ENCODE peak calls at places on chromosomes 13 and 19, in five cellular contexts. F is fibroblast of mammary gland, X is fibroblast of the aortic adventitia, A is foreskin fibroblast, O is heart right ventricle. B is an unnamed sample.

GRCh38 chr13:20401958-20402856 is 123.5 kb downstream of the CRYL1 start:
- DNase-seq in F (peak), X (peak), A (peak), O (no peak), B (peak)

GRCh38 chr13:112522578-112522977 is 65.4 kb downstream of the TUBGCP3 start:
- DNase-seq in F (peak), X (no peak), A (peak), O (no peak), B (no peak)

GRCh38 chr13:25660996-25661395 is 289.2 kb downstream of the ATP8A2 start:
- DNase-seq in F (no peak), X (no peak), A (no peak), O (no peak), B (no peak)

GRCh38 chr19:35872180-35872579 is 3.8 kb downstream of the APLP1 start:
- DNase-seq in F (no peak), X (no peak), A (no peak), O (no peak), B (no peak)

GRCh38 chr13:57633141-57633949 is 1.8 kb downstream of the PCDH17 start:
- DNase-seq in F (no peak), X (no peak), A (peak), O (peak), B (peak)

GRCh38 chr19:7953060-7953459 is 9.6 kb upstream of the TIMM44 start:
- DNase-seq in F (peak), X (peak), A (peak), O (no peak), B (peak)

GRCh38 chr13:33971305-33971819 is 153.4 kb downstream of the RFC3 start:
- DNase-seq in F (no peak), X (peak), A (no peak), O (no peak), B (no peak)

GRCh38 chr19:51799311-51799997 is 4.5 kb downstream of the FPR3 start:
- DNase-seq in F (peak), X (peak), A (peak), O (peak), B (peak)

GRCh38 chr13:27573265-27573664 is 47.1 kb downstream of the LNX2 start:
- DNase-seq in F (peak), X (no peak), A (peak), O (no peak), B (peak)

GRCh38 chr19:6062274-6062673 is 48.0 kb downstream of the RFX2 start:
- DNase-seq in F (peak), X (peak), A (no peak), O (no peak), B (peak)

GRCh38 chr13:32538621-32539246 is at the start of gene N4BP2L2:
- DNase-seq in F (peak), X (peak), A (peak), O (peak), B (peak)

GRCh38 chr13:35140321-35140720 is 198.3 kb downstream of the NBEA start:
- DNase-seq in F (peak), X (no peak), A (peak), O (no peak), B (no peak)

GRCh38 chr19:30923096-30923495 is 426.1 kb downstream of the TSHZ3 start:
- DNase-seq in F (no peak), X (no peak), A (no peak), O (no peak), B (no peak)

GRCh38 chr13:109652536-109652935 is 133.8 kb downstream of the IRS2 start:
- DNase-seq in F (peak), X (no peak), A (no peak), O (no peak), B (peak)

GRCh38 chr13:110308377-110309158 is 1.5 kb downstream of the COL4A2 start:
- DNase-seq in F (peak), X (no peak), A (peak), O (no peak), B (peak)

GRCh38 chr13:110925023-110925608 is 10.2 kb upstream of the ANKRD10 start:
- DNase-seq in F (peak), X (no peak), A (no peak), O (no peak), B (peak)

GRCh38 chr13:25887962-25888655 is 163.7 kb downstream of the SHISA2 start:
- DNase-seq in F (no peak), X (no peak), A (no peak), O (no peak), B (no peak)

GRCh38 chr19:17725422-17726078 is 6.3 kb downstream of the MAP1S start:
- DNase-seq in F (no peak), X (no peak), A (no peak), O (no peak), B (no peak)

GRCh38 chr19:13861392-13861713 is 15.6 kb upstream of the NANOS3 start:
- DNase-seq in F (no peak), X (no peak), A (peak), O (no peak), B (no peak)

GRCh38 chr13:32902898-32903297 is 113.3 kb upstream of the KL start:
- DNase-seq in F (peak), X (peak), A (peak), O (peak), B (peak)

GRCh38 chr13:84430015-84430414 is 547.7 kb upstream of the SLITRK1 start:
- DNase-seq in F (peak), X (peak), A (peak), O (no peak), B (peak)

GRCh38 chr13:101799196-101799595 is 346.7 kb downstream of the ITGBL1 start:
- DNase-seq in F (no peak), X (no peak), A (no peak), O (no peak), B (no peak)

GRCh38 chr19:56066152-56067023 is 54.7 kb downstream of the ZNF787 start:
- DNase-seq in F (peak), X (peak), A (peak), O (peak), B (peak)

GRCh38 chr13:20969182-20969581 is 66.6 kb upstream of the XPO4 start:
- DNase-seq in F (peak), X (peak), A (peak), O (no peak), B (peak)

GRCh38 chr13:43776680-43777079 is 10.1 kb downstream of the ENOX1 start:
- DNase-seq in F (peak), X (no peak), A (no peak), O (no peak), B (peak)

GRCh38 chr19:34985249-34986022 is 14.7 kb upstream of the GRAMD1A start:
- DNase-seq in F (peak), X (peak), A (peak), O (peak), B (peak)

GRCh38 chr13:102591988-102592781 is 4.6 kb upstream of the TPP2 start:
- DNase-seq in F (peak), X (peak), A (peak), O (peak), B (peak)

GRCh38 chr19:41994521-41994971 is 516 bp upstream of the ATP1A3 start:
- DNase-seq in F (no peak), X (no peak), A (no peak), O (no peak), B (no peak)

GRCh38 chr13:29508130-29508873 is 87.2 kb downstream of the SLC7A1 start:
- DNase-seq in F (peak), X (peak), A (peak), O (peak), B (peak)

GRCh38 chr13:24606486-24607170 is 73.6 kb upstream of the ATP12A start:
- DNase-seq in F (no peak), X (no peak), A (no peak), O (no peak), B (no peak)

GRCh38 chr13:24610956-24611355 is 69.3 kb upstream of the ATP12A start:
- DNase-seq in F (no peak), X (no peak), A (no peak), O (no peak), B (no peak)

DNA sequence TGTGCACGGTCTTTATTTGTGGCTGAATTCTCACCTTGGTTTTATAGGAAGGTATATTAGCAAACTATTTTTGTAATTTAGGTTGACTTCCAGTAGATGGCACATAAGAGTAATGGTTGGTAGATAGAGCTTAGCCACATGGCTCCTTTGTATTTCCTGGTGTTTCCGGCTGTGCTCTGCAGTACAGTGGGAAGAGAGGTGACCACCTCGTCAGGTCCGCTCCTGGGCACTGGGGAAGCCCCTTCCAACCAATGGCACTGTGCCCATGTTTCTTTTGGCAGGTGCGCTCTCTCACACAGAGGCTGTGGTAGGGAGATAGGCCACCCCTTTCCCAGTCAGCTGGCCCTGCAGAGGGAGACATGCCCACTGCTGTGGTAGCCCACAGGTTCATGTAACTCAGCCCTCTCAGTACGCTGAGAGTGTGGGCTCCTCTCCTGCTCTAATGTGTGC is 74.3 kb upstream of the ATP12A start:
- DNase-seq in F (peak), X (peak), A (peak), O (no peak), B (peak)
- TF ChIP-seq CTCF in F (peak), X (peak), A (no peak), O (no peak), B (peak)

GRCh38 chr13:24271231-24271610 is 38.2 kb upstream of the C1QTNF9 start:
- DNase-seq in F (no peak), X (no peak), A (no peak), O (no peak), B (no peak)

GRCh38 chr13:24271611-24272451 is 37.5 kb upstream of the C1QTNF9 start:
- DNase-seq in F (peak), X (peak), A (peak), O (peak), B (peak)

GRCh38 chr13:24272452-24273161 is 36.8 kb upstream of the C1QTNF9 start:
- DNase-seq in F (no peak), X (no peak), A (no peak), O (peak), B (no peak)

GRCh38 chr13:24269803-24270202 is 39.6 kb upstream of the C1QTNF9 start:
- DNase-seq in F (no peak), X (no peak), A (peak), O (no peak), B (no peak)

GRCh38 chr13:24270639-24271131 is 38.7 kb upstream of the C1QTNF9 start:
- DNase-seq in F (peak), X (peak), A (peak), O (peak), B (peak)
- H3K4me3 ChIP-seq in F (peak), X (peak), A (peak), O (peak), B (peak)

GRCh38 chr13:47796816-47797215 is 204.3 kb downstream of the SUCLA2 start:
- DNase-seq in F (no peak), X (no peak), A (no peak), O (peak), B (no peak)

GRCh38 chr13:47800593-47800992 is 200.5 kb downstream of the SUCLA2 start:
- DNase-seq in F (no peak), X (no peak), A (no peak), O (no peak), B (no peak)

GRCh38 chr13:47798194-47798593 is 202.9 kb downstream of the SUCLA2 start:
- DNase-seq in F (no peak), X (no peak), A (no peak), O (no peak), B (no peak)

GRCh38 chr13:47801555-47801954 is 199.5 kb downstream of the SUCLA2 start:
- DNase-seq in F (no peak), X (no peak), A (no peak), O (no peak), B (no peak)

DNA sequence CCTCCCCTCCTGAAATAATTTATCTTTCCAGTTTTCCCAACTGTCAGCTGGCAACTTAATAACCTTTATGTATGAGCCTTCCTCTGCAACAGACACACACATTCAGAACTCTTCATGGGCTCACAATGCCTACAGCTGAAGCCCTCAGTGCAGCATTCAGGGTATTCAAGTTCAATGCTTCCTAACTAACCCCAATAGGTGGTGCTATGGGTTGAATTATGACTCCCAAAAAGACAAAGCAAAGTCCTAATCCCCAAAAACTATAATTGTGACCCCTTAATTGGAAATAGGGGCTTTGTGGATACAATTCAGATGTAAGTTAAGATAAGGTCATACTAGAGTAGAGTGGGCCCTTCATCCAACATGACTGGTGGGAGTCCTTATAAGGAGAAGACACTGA is 202.2 kb downstream of the SUCLA2 start:
- DNase-seq in F (peak), X (peak), A (peak), O (no peak), B (peak)
- TF ChIP-seq CTCF in F (peak), X (peak), A (peak), O (peak), B (peak)

DNA sequence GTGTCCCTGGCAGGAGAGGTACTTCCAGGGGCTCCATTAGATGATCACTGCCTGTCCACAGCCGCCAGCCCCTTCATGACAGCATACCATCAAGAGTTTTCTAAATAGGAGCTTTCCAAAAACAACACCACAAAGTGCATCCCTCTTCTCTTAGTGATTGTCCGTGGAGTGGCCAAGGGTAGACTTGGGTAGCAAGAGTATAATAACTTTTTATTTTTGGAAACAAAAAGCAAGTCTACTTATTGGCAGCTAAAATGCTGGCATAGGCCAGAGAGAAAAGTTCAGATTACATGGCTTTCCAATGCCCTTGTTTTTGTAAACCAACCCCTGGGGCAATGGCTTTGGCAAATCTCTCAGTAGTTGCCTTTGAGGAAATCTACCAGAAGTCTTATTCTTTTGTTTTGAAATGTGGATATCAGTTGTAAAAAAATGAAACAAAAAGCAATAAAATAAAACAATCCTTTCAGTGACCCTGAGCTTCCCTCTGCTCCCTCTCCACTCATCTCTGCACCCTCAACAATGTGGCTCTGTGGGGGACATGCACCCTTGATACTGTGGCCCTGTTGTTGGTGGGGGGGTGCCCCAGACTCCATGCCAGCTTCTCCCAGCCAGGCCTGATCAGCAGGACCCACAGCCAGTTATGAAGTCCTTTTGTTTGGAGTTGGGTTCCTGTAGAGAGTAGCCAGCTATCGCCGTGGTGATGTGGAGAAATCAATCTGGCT is 294.1 kb downstream of the DLEU7 start:
- DNase-seq in F (no peak), X (peak), A (no peak), O (no peak), B (no peak)
- H3K4me3 ChIP-seq in F (no peak), X (no peak), A (no peak), O (no peak), B (no peak)

GRCh38 chr13:50125556-50126377 is 110.5 kb downstream of the KCNRG start:
- DNase-seq in F (peak), X (peak), A (peak), O (peak), B (peak)
- TF ChIP-seq CTCF in F (no peak), X (no peak), A (no peak), O (no peak), B (no peak)

GRCh38 chr19:47839913-47840312 is 18.2 kb downstream of the CRX start:
- DNase-seq in F (no peak), X (no peak), A (peak), O (no peak), B (no peak)
- H3K4me3 ChIP-seq in F (no peak), X (no peak), A (no peak), O (no peak), B (no peak)

DNA sequence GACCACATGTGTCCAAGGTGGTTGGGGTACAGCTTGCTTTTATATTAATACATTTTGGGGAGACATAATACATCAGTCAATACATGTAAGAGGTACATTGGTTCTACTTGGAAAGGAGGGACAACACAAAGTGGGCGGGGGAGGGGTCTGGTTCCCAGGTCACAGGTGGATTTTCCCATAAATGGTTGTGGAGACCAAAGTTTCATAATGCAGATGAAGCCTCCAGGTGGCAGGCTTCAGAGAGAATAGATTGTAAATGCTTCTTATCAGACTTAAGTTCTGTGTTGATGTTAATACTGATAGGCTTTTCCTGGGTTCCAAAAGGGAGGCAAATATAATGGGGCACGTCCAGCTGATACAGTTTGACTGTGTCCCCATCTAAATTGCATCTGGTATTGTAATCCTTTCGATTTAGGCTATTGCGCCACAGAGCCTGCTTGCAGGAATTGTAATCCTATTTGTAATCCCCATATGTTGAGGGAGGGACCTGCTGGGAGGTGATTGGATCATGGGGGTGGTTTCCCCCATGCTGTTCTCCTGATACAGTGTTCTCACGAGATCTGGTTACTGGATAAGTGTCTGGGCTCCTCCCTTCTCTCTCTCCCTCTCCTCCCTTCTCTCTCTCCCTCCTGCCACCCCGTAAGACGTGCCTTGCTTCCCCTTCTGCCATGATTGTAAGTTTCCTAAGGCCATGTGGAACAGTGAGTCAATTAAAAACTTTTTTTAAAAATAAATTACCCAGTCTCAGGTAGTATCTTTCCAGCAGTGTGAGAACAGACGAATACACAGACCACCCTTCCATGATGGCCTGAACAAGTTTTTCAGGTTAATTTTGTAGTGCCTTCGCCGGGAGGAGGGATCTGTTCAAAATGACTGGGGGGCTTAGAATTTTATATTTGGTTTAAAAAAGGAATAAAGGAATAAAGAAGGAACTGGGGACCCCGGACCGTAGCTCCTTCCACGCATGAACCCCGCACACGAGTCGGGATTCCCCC is 44.9 kb downstream of the ZNF823 start:
- DNase-seq in F (peak), X (peak), A (peak), O (no peak), B (peak)
- TF ChIP-seq CTCF in F (no peak), X (no peak), A (no peak), O (no peak), B (no peak)

DNA sequence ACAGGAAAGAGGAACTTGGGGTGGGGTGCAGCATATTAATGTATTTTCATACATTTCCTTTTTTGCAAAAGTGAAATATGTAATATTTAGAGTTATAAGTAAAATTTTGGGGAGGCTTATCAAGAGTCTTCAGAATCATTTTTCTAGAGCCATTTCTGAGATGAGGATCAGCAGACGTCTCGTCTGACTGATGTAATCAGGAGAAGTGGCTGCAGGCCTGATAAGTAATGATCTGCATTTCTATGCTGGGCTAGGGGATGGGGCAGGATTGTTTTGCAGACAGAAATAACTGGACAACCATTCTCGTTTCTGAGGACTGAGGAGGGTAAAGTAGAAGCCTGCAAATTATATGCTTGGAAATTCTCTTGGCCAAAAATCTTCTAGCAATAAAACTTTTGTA is 89.2 kb upstream of the ARGLU1 start:
- DNase-seq in F (no peak), X (no peak), A (no peak), O (no peak), B (no peak)
- H3K4me3 ChIP-seq in F (no peak), X (no peak), A (no peak), O (no peak), B (no peak)

DNA sequence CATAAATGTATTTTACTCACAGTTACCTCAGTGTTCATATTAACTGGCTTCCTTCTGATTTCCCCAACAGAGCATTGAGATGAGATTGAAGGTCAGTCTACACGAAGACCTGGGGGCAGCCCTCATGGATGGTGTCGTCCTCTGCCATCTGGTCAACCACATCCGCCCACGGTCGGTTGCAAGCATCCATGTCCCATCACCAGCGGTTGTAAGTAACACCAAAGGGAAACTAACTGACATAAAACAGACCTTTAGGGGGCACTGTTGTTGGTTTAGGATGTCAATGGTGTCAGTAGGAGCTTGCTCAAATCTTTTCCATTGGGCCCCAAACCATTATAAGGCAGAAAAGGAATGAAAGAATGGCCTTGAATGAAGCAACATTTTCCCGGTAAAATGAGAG is 68.2 kb downstream of the ESD start:
- DNase-seq in F (peak), X (no peak), A (no peak), O (no peak), B (peak)
- TF ChIP-seq CTCF in F (peak), X (no peak), A (no peak), O (no peak), B (peak)